ENCODE peak calls at places on chromosomes 16 and 17, in four cellular contexts. O, K, B and V are unnamed samples.

GRCh38 chr16:48155926-48156789 is at the start of gene ABCC12:
- DNase-seq in O (no peak), K (no peak), B (no peak), V (no peak)

GRCh38 chr17:22505660-22506059 is 813.3 kb downstream of the KCNJ18 start:
- DNase-seq in O (no peak), K (no peak), B (no peak), V (no peak)

GRCh38 chr17:55567240-55568216 is 56.3 kb upstream of the SMIM36 start:
- DNase-seq in O (peak; percentile 41), K (peak; percentile 29), B (no peak), V (no peak)

GRCh38 chr17:39617446-39618251 is 9.1 kb upstream of the PPP1R1B start:
- DNase-seq in O (peak; percentile 33), K (peak; percentile 48), B (no peak), V (no peak)

GRCh38 chr16:49688298-49688697 is 167.6 kb downstream of the ZNF423 start:
- DNase-seq in O (no peak), K (no peak), B (no peak), V (no peak)

GRCh38 chr17:65194670-65195334 is 57.6 kb downstream of the RGS9 start:
- DNase-seq in O (no peak), K (no peak), B (no peak), V (no peak)

GRCh38 chr16:67661101-67661661 is 421 bp downstream of the PARD6A start:
- DNase-seq in O (no peak), K (no peak), B (no peak), V (no peak)

GRCh38 chr16:27318399-27319256 is 4.9 kb downstream of the IL4R start:
- DNase-seq in O (no peak), K (no peak), B (no peak), V (peak; percentile 50)

GRCh38 chr17:69326302-69327059 is 452 bp downstream of the ABCA5 start:
- DNase-seq in O (no peak), K (no peak), B (no peak), V (peak; percentile 12)

GRCh38 chr17:76337413-76337777 is 16.3 kb downstream of the PRPSAP1 start:
- DNase-seq in O (no peak), K (no peak), B (no peak), V (no peak)

GRCh38 chr17:81117672-81118198 is 47.6 kb upstream of the PVALEF start:
- DNase-seq in O (no peak), K (no peak), B (no peak), V (no peak)

GRCh38 chr17:81120149-81120484 is 45.2 kb upstream of the PVALEF start:
- DNase-seq in O (no peak), K (no peak), B (no peak), V (no peak)

GRCh38 chr17:81120695-81121621 is 44.3 kb upstream of the PVALEF start:
- DNase-seq in O (no peak), K (no peak), B (no peak), V (no peak)

GRCh38 chr17:81118308-81119221 is 46.7 kb upstream of the PVALEF start:
- DNase-seq in O (no peak), K (no peak), B (no peak), V (no peak)

GRCh38 chr17:81119223-81120148 is 45.8 kb upstream of the PVALEF start:
- DNase-seq in O (peak; percentile 73), K (peak; percentile 61), B (peak; percentile 88), V (peak; percentile 52)
- TF ChIP-seq CTCF in O (peak; percentile 24), K (peak; percentile 18), B (peak; percentile 17), V (peak; percentile 9)

DNA sequence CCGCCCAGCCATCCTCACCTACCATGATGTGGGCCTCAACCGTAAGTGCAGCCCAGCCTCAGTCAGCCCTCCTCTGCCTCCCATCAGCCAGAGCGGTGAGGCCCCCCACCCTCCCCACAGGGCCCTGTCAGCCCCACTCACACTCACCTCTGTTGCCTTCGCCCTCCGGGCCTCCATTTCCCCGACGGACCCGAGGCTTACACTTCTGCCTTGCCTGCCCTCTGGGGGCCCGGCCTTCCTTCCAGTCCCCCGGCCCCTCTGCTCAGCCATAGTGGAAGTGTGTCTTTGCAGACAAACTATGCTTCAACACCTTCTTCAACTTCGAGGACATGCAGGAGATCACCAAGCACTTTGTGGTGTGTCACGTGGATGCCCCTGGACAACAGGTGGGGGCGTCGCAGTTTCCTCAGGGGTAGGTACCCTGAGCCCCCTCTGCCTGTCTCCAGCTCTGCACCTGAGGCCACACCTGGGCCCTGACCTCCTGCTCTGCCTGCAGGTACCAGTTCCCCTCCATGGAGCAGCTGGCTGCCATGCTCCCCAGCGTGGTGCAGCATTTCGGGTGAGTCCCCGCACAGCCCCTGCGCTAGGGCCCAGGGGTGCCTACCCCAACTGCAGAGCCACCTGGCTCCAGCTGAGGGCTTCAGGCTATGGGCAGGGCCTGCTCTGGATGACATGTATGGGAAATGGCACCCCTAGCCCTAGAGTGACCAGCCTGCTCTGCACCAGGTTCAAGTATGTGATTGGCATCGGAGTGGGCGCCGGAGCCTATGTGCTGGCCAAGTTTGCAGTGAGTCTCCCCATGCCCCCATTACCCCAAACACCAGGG is 4.1 kb downstream of the NDRG4 start:
- DNase-seq in O (no peak), K (no peak), B (no peak), V (no peak)
- H3K4me3 ChIP-seq in O (no peak overlapping the region), K (no peak overlapping the region), B (no peak overlapping the region), V (no peak overlapping the region)

GRCh38 chr17:1644493-1645206 is 882 bp downstream of the SCARF1 start:
- DNase-seq in O (no peak), K (peak; percentile 49), B (no peak), V (no peak)

GRCh38 chr17:1641065-1641403 is 4.5 kb downstream of the SCARF1 start:
- DNase-seq in O (no peak), K (no peak), B (no peak), V (no peak)

GRCh38 chr17:1645207-1646171 is at the start of gene SCARF1:
- DNase-seq in O (peak; percentile 31), K (peak; percentile 89), B (no peak), V (no peak)

GRCh38 chr17:1643999-1644492 is 1.5 kb downstream of the SCARF1 start:
- DNase-seq in O (no peak), K (no peak), B (no peak), V (no peak)

GRCh38 chr17:1643293-1643998 is 2.1 kb downstream of the SCARF1 start:
- DNase-seq in O (no peak), K (no peak), B (no peak), V (no peak)
- TF ChIP-seq CTCF in O (peak; percentile 26), K (peak; percentile 19), B (peak; percentile 15), V (peak; percentile 45)

GRCh38 chr17:75241996-75242460 is 19.4 kb downstream of the GGA3 start:
- DNase-seq in O (peak; percentile 29), K (no peak), B (no peak), V (no peak)

GRCh38 chr17:75242461-75243042 is 18.9 kb downstream of the GGA3 start:
- DNase-seq in O (no peak), K (no peak), B (no peak), V (peak; percentile 70)

GRCh38 chr17:75246404-75246803 is 15.0 kb downstream of the GGA3 start:
- DNase-seq in O (no peak), K (no peak), B (no peak), V (no peak)

GRCh38 chr17:75244133-75244866 is 17.1 kb downstream of the GGA3 start:
- DNase-seq in O (no peak), K (no peak), B (no peak), V (peak; percentile 59)

GRCh38 chr17:75245011-75245410 is 16.4 kb downstream of the GGA3 start:
- DNase-seq in O (no peak), K (no peak), B (no peak), V (no peak)
- H3K4me3 ChIP-seq in O (no peak overlapping the region), K (no peak overlapping the region), B (no peak overlapping the region), V (no peak overlapping the region)

GRCh38 chr16:9090960-9091866 is at the start of gene HAPSTR1:
- DNase-seq in O (peak; percentile 99), K (peak; percentile 100), B (peak; percentile 100), V (peak; percentile 99)

GRCh38 chr16:9092963-9093477 is 1.6 kb downstream of the HAPSTR1 start:
- DNase-seq in O (peak; percentile 24), K (peak; percentile 23), B (no peak), V (no peak)

GRCh38 chr16:9091867-9092281 is 430 bp downstream of the HAPSTR1 start:
- DNase-seq in O (peak; percentile 9), K (peak; percentile 41), B (no peak), V (no peak)

GRCh38 chr16:9094008-9094846 is 2.8 kb downstream of the HAPSTR1 start:
- DNase-seq in O (no peak), K (no peak), B (no peak), V (no peak)

GRCh38 chr16:9092282-9092962 is 978 bp downstream of the HAPSTR1 start:
- DNase-seq in O (no peak), K (peak; percentile 55), B (no peak), V (no peak)
- TF ChIP-seq CTCF in O (peak; percentile 36), K (peak; percentile 37), B (no peak), V (no peak)

DNA sequence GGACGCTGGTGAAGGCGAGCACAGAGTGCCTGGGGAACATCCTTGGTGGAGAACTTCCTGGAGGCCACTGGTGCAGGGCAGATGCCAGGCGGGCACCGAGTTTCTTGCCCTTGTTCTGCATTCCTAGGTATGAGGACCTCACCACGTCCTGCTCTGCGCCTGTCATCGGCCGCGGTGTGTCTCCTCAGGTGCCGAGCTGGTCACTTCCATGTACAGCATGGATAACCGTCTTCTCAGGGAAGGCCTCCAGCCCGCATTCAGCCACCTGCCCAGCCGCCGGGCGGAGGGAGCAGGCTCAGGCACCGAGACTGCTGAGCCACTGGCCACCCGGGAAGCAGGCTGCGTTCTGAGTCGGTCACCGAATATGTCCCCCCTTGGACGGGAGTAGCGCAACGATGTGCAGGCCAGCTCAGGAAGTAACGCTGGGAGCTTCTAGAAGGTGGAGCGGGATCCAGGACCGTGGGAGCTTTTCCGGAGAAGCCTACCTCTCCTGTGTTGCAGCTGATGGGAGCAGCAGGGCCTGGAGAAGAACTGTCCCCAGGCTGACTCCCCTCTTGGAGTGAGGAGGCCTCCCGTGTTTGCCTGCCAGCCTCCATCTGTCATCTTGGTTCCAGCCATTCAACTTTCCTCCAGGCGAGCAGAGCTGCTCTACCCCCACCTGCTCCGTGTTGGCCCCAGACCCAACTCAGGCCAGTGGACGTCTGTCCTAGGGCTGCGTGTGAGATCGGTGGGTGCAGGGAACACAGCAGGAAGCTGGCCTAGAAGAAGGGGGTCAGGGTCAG is 2.1 kb upstream of the BAIAP2 start:
- DNase-seq in O (no peak), K (no peak), B (no peak), V (no peak)
- H3K4me3 ChIP-seq in O (no peak overlapping the region), K (no peak overlapping the region), B (peak overlapping the region; percentile 75), V (no peak overlapping the region)

GRCh38 chr17:49575524-49576120 is at the start of gene NXPH3:
- DNase-seq in O (peak; percentile 44), K (peak; percentile 62), B (no peak), V (no peak)
- TF ChIP-seq CTCF in O (peak; percentile 85), K (peak; percentile 60), B (peak; percentile 34), V (peak; percentile 48)

DNA sequence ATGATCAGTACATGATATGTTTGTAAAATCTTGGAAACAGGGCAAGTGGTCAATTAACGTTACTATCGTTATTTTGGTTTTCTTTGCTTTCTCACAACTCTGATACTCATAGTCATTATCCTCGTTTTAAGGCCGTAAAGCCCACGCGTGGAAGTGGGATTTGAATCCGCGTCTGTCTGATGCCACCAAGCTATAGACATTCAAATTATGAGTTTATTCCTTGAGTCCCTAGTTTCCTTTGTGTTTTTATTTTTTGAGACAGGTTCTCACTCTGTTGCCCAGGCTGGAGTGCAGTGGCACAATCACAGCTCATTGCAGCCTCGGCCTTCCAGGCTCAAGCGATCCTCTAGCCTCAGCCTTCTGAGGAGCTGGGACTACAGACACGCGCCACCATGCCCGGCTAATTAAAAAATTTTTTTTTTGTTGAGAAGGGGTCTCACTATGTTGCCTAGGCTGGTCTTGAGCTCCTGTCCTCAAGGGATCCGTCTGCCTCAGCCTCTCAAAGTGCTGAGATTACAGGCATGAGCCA is 1.0 kb downstream of the DCTN5 start:
- DNase-seq in O (no peak), K (no peak), B (no peak), V (no peak)
- H3K4me3 ChIP-seq in O (peak overlapping the region; percentile 88), K (peak overlapping the region; percentile 98), B (peak overlapping the region; percentile 100), V (peak overlapping the region; percentile 79)